ENCODE peak calls at places on chromosomes 11 and 22, in six cellular contexts. W is K562, Q is H1, U is SK-N-SH, J is HepG2, G is GM12878. T is an unnamed sample.

GRCh38 chr11:13140873-13141655 is 131.9 kb downstream of the RASSF10 start:
- DNase-seq in W (no peak), Q (no peak), U (no peak), J (peak), G (no peak), T (no peak)

GRCh38 chr11:57527056-57527631 is 3.4 kb downstream of the TIMM10 start:
- DNase-seq in W (peak), Q (peak), U (peak), J (peak), G (no peak), T (peak)

GRCh38 chr11:5257296-5257695 is 2.7 kb upstream of the HBG2 start:
- DNase-seq in W (no peak), Q (no peak), U (no peak), J (no peak), G (no peak), T (no peak)

GRCh38 chr22:25402160-25402500 is 162.3 kb upstream of the GRK3 start:
- DNase-seq in W (no peak), Q (no peak), U (no peak), J (no peak), G (no peak), T (no peak)

GRCh38 chr11:126328001-126328390 is 24.1 kb downstream of the DCPS start:
- DNase-seq in W (no peak), Q (no peak), U (no peak), J (no peak), G (no peak), T (no peak)

GRCh38 chr11:42770444-42771065 is 541.2 kb upstream of the API5 start:
- DNase-seq in W (peak), Q (peak), U (peak), J (peak), G (no peak), T (no peak)

GRCh38 chr11:9090488-9091043 is 833 bp downstream of the SCUBE2 start:
- DNase-seq in W (no peak), Q (no peak), U (peak), J (no peak), G (no peak), T (no peak)

GRCh38 chr11:69746140-69746539 is 29.0 kb downstream of the FGF4 start:
- DNase-seq in W (no peak), Q (no peak), U (no peak), J (no peak), G (no peak), T (no peak)

GRCh38 chr22:30809086-30809485 is 114.4 kb downstream of the OSBP2 start:
- DNase-seq in W (no peak), Q (no peak), U (no peak), J (no peak), G (no peak), T (no peak)

GRCh38 chr11:2327032-2327431 is 25.2 kb downstream of the TSPAN32 start:
- DNase-seq in W (no peak), Q (no peak), U (no peak), J (no peak), G (no peak), T (no peak)

GRCh38 chr11:22491826-22492225 is 133.8 kb downstream of the FANCF start:
- DNase-seq in W (no peak), Q (no peak), U (peak), J (no peak), G (no peak), T (no peak)

GRCh38 chr22:47292546-47293320 is 530.3 kb downstream of the TBC1D22A start:
- DNase-seq in W (no peak), Q (no peak), U (no peak), J (no peak), G (no peak), T (no peak)

GRCh38 chr11:33936745-33937612 is 45.1 kb upstream of the LMO2 start:
- DNase-seq in W (peak), Q (no peak), U (no peak), J (no peak), G (no peak), T (no peak)

GRCh38 chr11:69142894-69143293 is 12.8 kb upstream of the SMIM38 start:
- DNase-seq in W (peak), Q (peak), U (no peak), J (no peak), G (no peak), T (no peak)

GRCh38 chr11:96207459-96208449 is 135.2 kb downstream of the MAML2 start:
- DNase-seq in W (no peak), Q (no peak), U (peak), J (peak), G (no peak), T (no peak)

GRCh38 chr22:33785283-33785991 is 134.8 kb downstream of the LARGE1 start:
- DNase-seq in W (no peak), Q (no peak), U (peak), J (peak), G (peak), T (no peak)

GRCh38 chr11:93744669-93745004 is 3.2 kb downstream of the C11orf54 start:
- DNase-seq in W (no peak), Q (no peak), U (no peak), J (peak), G (no peak), T (no peak)

GRCh38 chr22:27434898-27435297 is 366.7 kb downstream of the MN1 start:
- DNase-seq in W (no peak), Q (no peak), U (no peak), J (no peak), G (no peak), T (no peak)

GRCh38 chr11:36149538-36150242 is 139.5 kb downstream of the COMMD9 start:
- DNase-seq in W (peak), Q (no peak), U (peak), J (peak), G (peak), T (peak)

GRCh38 chr22:49261616-49262015 is 566.1 kb downstream of the BRD1 start:
- DNase-seq in W (no peak), Q (no peak), U (no peak), J (no peak), G (no peak), T (no peak)

GRCh38 chr11:2376751-2377451 is at the start of gene CD81:
- DNase-seq in W (peak), Q (peak), U (peak), J (no peak), G (no peak), T (no peak)

GRCh38 chr11:75151346-75152047 is 590 bp downstream of the SLCO2B1 start:
- DNase-seq in W (no peak), Q (no peak), U (no peak), J (no peak), G (no peak), T (no peak)

GRCh38 chr11:44952500-44953260 is 2.0 kb upstream of the TP53I11 start:
- DNase-seq in W (no peak), Q (no peak), U (no peak), J (no peak), G (no peak), T (no peak)

GRCh38 chr11:47413908-47414684 is 5.7 kb downstream of the SLC39A13 start:
- DNase-seq in W (no peak), Q (no peak), U (no peak), J (no peak), G (no peak), T (no peak)

GRCh38 chr11:66561178-66561974 is 7.0 kb downstream of the CTSF start:
- DNase-seq in W (peak), Q (no peak), U (no peak), J (no peak), G (no peak), T (no peak)

GRCh38 chr11:71245601-71246391 is 6.6 kb downstream of the SHANK2 start:
- DNase-seq in W (no peak), Q (peak), U (peak), J (no peak), G (no peak), T (no peak)

GRCh38 chr22:17083811-17084540 is 824 bp upstream of the IL17RA start:
- DNase-seq in W (no peak), Q (no peak), U (no peak), J (no peak), G (no peak), T (no peak)

GRCh38 chr22:36166518-36167220 is 6.1 kb upstream of the APOL3 start:
- DNase-seq in W (no peak), Q (no peak), U (no peak), J (no peak), G (no peak), T (no peak)

GRCh38 chr11:85889676-85890579 is 34.7 kb downstream of the CCDC83 start:
- DNase-seq in W (no peak), Q (no peak), U (no peak), J (peak), G (no peak), T (peak)

GRCh38 chr11:16171882-16172281 is 184.5 kb downstream of the SOX6 start:
- DNase-seq in W (no peak), Q (no peak), U (no peak), J (no peak), G (no peak), T (no peak)

GRCh38 chr11:47269002-47269828 is 718 bp upstream of the MADD start:
- DNase-seq in W (peak), Q (peak), U (peak), J (peak), G (no peak), T (peak)

GRCh38 chr11:65274734-65275682 is 13.2 kb downstream of the POLA2 start:
- DNase-seq in W (peak), Q (no peak), U (peak), J (peak), G (no peak), T (peak)

GRCh38 chr11:130872961-130873360 is 43.3 kb downstream of the SNX19 start:
- DNase-seq in W (no peak), Q (no peak), U (no peak), J (no peak), G (no peak), T (no peak)

DNA sequence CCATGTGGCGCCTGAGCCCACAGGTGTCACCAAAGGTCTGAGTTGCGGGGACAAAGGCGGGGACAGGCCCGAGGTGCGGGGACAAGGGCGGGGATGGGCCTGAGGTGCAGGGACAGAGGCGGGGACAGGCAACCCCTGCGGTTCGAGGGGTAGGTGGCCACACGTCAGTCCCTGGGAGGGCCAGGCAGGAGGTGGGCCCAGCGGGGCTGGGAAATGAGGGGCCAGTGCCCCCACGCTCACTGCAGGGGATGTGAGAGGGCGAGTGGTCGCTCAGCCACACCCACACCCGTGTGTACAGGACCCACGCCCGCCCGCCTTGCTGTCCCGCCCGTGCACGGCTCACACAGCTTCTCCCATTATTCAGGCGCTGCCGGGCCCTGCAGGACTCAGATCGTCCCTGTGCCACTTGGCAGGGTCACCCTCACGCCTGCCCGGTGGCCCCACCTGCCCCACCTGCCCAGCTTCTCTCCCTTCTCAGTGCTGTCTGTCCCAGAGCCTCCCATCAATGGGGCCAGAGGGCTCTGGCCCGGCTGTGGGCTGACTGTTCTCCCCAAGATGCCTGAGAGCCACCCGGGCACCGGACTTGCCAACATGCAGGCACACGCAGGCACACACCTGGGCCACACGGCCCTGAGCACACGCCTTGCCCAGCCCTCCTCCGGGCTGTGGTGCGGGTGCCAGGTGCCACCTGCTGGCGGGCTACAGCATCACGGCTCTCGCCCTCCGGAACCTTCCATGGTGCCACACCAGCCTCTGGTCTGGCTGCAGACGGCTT is 14.2 kb upstream of the MUC6 start:
- DNase-seq in W (peak), Q (peak), U (peak), J (peak), G (no peak), T (peak)
- TF ChIP-seq CTCF in W (peak), Q (peak), U (peak), J (peak), G (peak), T (peak)

DNA sequence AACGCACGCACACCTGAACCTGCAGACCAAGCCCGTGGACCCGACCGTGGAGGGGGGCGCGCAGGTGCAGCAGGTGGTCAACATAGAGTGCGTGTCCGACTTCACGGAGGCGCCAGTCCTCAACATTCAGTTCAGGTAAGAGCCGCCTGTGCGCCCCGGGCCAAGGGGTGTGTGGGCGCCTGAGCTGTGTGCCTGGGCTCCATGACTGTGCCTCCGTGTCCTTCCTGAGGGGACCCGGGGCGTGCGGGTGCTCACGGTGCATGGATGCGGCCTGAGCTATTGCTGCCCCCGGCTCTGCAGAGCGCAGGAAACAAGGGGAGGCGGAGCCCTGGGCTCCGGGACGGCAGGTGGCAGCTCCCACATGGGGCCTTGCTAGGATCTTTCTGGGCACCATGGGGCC is 28.5 kb downstream of the MUC6 start:
- DNase-seq in W (no peak), Q (no peak), U (no peak), J (no peak), G (no peak), T (no peak)
- TF ChIP-seq JUND in W (no peak), Q (no peak), U (no peak), J (no peak), G (no peak), T (no peak)

DNA sequence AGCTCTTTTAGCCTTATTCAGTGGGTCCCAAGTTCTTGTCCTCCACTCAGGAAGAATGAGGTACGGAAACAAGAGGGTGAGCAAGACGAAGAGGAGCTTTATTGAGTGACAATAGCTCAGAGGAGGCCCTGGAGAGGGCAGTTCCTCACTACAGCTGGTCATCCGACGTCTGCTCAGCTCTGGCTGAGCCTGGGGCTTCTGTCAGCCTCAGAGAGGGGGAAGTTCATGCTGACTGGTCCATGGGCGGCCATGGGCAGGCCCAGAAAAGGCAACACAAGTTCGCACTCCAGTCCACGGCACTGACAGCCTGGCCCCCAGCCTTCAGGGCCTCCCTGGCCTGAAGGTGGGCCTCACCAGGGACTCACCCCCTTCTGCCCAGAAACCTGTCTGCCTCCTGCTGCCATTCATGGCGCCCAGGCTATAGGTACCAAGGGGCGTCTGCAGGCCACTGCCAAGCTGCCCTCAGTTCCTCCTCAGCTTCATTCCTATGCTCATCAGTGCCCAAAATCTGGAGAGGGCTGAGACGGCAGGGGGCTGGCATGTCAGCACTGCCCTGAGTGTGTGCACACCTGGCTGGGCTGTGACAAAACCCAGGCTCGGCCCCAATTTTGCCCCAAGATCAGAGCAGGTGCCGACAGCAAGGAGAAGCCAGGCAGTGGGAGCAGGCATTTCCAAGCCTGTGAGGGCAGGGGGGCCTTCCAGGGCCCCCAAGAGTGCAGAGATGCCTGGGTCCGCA is 21.7 kb upstream of the KIAA0930 start:
- DNase-seq in W (no peak), Q (no peak), U (no peak), J (no peak), G (no peak), T (no peak)
- TF ChIP-seq CTCF in W (no peak), Q (no peak), U (no peak), J (no peak), G (no peak), T (no peak)

GRCh38 chr11:100629671-100630070 is 57.4 kb upstream of the ARHGAP42 start:
- DNase-seq in W (no peak), Q (no peak), U (no peak), J (no peak), G (no peak), T (no peak)

GRCh38 chr11:100635194-100635593 is 51.9 kb upstream of the ARHGAP42 start:
- DNase-seq in W (no peak), Q (no peak), U (no peak), J (no peak), G (no peak), T (no peak)

GRCh38 chr11:100630898-100631297 is 56.2 kb upstream of the ARHGAP42 start:
- DNase-seq in W (no peak), Q (no peak), U (no peak), J (no peak), G (no peak), T (no peak)

GRCh38 chr11:100631316-100631715 is 55.8 kb upstream of the ARHGAP42 start:
- DNase-seq in W (no peak), Q (no peak), U (no peak), J (no peak), G (no peak), T (no peak)

DNA sequence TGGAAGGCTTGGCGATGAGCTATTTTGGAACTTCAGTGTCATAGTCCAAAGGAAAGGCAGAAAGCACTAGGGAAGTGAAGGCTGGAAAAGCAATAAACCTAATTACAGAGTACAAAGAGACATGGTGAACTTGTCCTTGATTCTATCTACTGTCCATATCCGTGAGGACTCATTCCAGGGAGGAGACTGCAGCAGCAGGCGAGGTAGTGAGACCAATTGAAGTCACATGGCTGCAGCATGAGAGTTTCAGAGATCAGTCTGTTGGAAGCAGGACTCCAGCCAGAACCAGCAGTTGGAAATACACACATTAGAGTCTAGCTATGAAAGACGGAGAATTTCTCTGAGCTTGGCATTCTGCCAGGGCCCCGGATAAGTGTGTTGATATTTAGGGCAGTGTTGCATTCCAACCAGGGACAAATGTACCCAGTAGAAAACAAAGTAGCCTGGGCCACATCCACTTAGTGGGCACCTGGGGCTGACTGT is 54.1 kb upstream of the ARHGAP42 start:
- DNase-seq in W (no peak), Q (no peak), U (no peak), J (peak), G (no peak), T (no peak)
- TF ChIP-seq JUND in W (no peak), Q (no peak), U (no peak), J (no peak), G (no peak), T (no peak)

DNA sequence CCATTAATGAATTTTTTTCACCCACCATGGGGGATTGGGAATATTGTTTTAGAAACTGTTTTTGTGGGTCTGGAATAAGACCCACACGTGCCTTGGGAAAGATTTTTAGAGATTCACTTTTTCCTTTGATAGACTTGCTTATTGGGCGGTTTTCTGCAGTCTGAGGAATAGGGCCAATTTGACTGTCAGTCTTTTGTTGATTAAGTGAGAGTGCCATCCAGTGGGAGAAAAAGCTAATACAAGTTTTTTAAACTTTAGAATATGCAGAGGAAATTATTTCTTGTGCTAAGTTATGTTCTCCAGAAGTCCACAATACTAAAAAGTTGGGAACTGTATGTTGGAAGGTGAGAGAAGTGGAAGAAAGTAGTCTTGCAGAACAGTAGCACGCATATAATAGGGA is 56.1 kb downstream of the PRMT3 start:
- DNase-seq in W (peak), Q (no peak), U (peak), J (peak), G (no peak), T (peak)
- TF ChIP-seq CTCF in W (peak), Q (peak), U (peak), J (peak), G (peak), T (peak)

DNA sequence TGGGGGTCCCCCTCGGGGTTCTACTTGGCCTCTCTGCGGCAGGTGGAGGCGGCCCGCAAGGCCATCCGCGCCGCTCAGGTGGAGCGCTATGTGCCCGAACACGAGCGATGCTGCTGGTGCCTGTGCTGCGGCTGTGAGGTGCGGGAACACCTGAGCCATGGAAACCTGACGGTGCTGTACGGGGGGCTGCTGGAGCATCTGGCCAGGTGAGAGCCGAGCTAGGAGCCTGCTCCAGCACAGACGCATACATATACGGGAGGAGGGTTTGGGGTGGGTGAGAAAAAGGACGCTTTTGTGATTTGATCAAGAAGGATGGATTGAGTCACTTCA is 415 bp downstream of the CENATAC start:
- DNase-seq in W (no peak), Q (no peak), U (no peak), J (no peak), G (no peak), T (no peak)
- TF ChIP-seq JUND in W (no peak), Q (no peak), U (no peak), J (no peak), G (no peak), T (no peak)

T was measured in HCT116.